ENCODE peak calls at places on chromosomes 1 and 21, in six cellular contexts. M is right lobe of liver, T is fibroblast of pulmonary artery, R is astrocyte of the spinal cord, I is Caco-2, C is A549. U is an unnamed sample.

GRCh38 chr1:84930831-84931230 is 37.8 kb upstream of the LPAR3 start:
- DNase-seq in C (no peak), M (no peak), I (no peak), T (no peak), R (no peak), U (no peak)

GRCh38 chr1:159930634-159931033 is 5.3 kb upstream of the TAGLN2 start:
- DNase-seq in I (no peak), C (no peak), R (no peak), T (no peak), M (no peak), U (no peak)

GRCh38 chr1:219171192-219171935 is 2.3 kb upstream of the LYPLAL1 start:
- DNase-seq in T (peak), C (no peak), M (no peak), R (no peak), I (no peak), U (no peak)

GRCh38 chr21:36420571-36421339 is 35.6 kb downstream of the CHAF1B start:
- DNase-seq in C (no peak), T (no peak), I (no peak), M (no peak), R (no peak), U (no peak)

GRCh38 chr1:8457771-8458409 is 140.0 kb downstream of the SLC45A1 start:
- DNase-seq in M (no peak), R (no peak), C (no peak), T (no peak), I (no peak), U (no peak)

GRCh38 chr1:153805929-153806750 is 30.9 kb downstream of the SLC27A3 start:
- DNase-seq in R (no peak), I (no peak), T (peak), C (no peak), M (no peak), U (no peak)

GRCh38 chr1:7322283-7322785 is 448.8 kb upstream of the VAMP3 start:
- DNase-seq in C (no peak), I (no peak), M (no peak), T (no peak), R (no peak), U (no peak)

GRCh38 chr1:100440075-100440809 is 87.9 kb downstream of the CDC14A start:
- DNase-seq in R (no peak), M (no peak), C (no peak), I (peak), T (no peak), U (peak)

GRCh38 chr1:208203848-208204609 is 40.2 kb downstream of the PLXNA2 start:
- DNase-seq in T (peak), M (no peak), I (no peak), R (peak), C (no peak), U (no peak)

GRCh38 chr1:178037510-178038253 is 56.2 kb upstream of the RASAL2 start:
- DNase-seq in M (peak), T (peak), R (peak), I (no peak), C (peak), U (peak)

GRCh38 chr1:155000475-155000724 is 2.2 kb upstream of the ZBTB7B start:
- DNase-seq in T (no peak), C (peak), M (peak), I (no peak), R (no peak), U (peak)